ENCODE peak calls at places on chromosome 14, in six cellular contexts. F is left lung; M is IMR-90; G is fibroblast of the conjunctiva; T is CD4-positive, alpha-beta T cell; O is A549. J is an unnamed sample.

GRCh38 chr14:65104791-65105190 is 2.5 kb upstream of the MAX start:
- DNase-seq in F (no peak), M (no peak), G (no peak), T (no peak), O (no peak), J (no peak)

GRCh38 chr14:105021656-105022275 is 883 bp upstream of the CDCA4 start:
- DNase-seq in F (no peak), M (peak; percentile 44), G (no peak), T (peak; percentile 44), O (peak; percentile 84), J (peak; percentile 30)

GRCh38 chr14:50775357-50775756 is 55.6 kb downstream of the NIN start:
- DNase-seq in F (no peak), M (peak; percentile 93), G (peak; percentile 74), T (no peak), O (no peak), J (peak; percentile 42)

GRCh38 chr14:100988956-100989355 is 85.4 kb upstream of the RTL1 start:
- DNase-seq in F (no peak), M (no peak), G (no peak), T (no peak), O (peak; percentile 19), J (no peak)

GRCh38 chr14:69107407-69108003 is 45.4 kb downstream of the DCAF5 start:
- DNase-seq in F (no peak), M (peak; percentile 71), G (peak; percentile 56), T (no peak), O (peak; percentile 71), J (peak; percentile 40)

GRCh38 chr14:92362781-92363235 is 39.8 kb downstream of the SLC24A4 start:
- DNase-seq in F (no peak), M (peak; percentile 13), G (no peak), T (no peak), O (peak; percentile 19), J (peak; percentile 48)

GRCh38 chr14:96501746-96502620 is at the start of gene PAPOLA:
- DNase-seq in F (peak; percentile 99), M (peak; percentile 95), G (peak; percentile 88), T (peak; percentile 96), O (peak; percentile 97), J (peak; percentile 98)

GRCh38 chr14:24721772-24722171 is 87.8 kb upstream of the GZMB start:
- DNase-seq in F (no peak), M (no peak), G (no peak), T (no peak), O (peak; percentile 10), J (no peak)

GRCh38 chr14:50719911-50720759 is 52.0 kb upstream of the SAV1 start:
- DNase-seq in F (no peak), M (peak; percentile 73), G (no peak), T (no peak), O (no peak), J (no peak)

GRCh38 chr14:45838597-45838996 is 585.6 kb upstream of the MIS18BP1 start:
- DNase-seq in F (no peak), M (no peak), G (no peak), T (no peak), O (no peak), J (peak; percentile 13)

GRCh38 chr14:95211721-95212504 is 54.6 kb upstream of the DICER1 start:
- DNase-seq in F (peak; percentile 52), M (no peak), G (no peak), T (no peak), O (no peak), J (no peak)

GRCh38 chr14:104870368-104871144 is 5.5 kb downstream of the CEP170B start:
- DNase-seq in F (peak; percentile 68), M (no peak), G (no peak), T (peak; percentile 67), O (no peak), J (no peak)

GRCh38 chr14:94612580-94613554 is 676 bp downstream of the SERPINA3 start:
- DNase-seq in F (no peak), M (peak; percentile 28), G (no peak), T (no peak), O (no peak), J (no peak)

GRCh38 chr14:22432348-22432976 is 156.6 kb downstream of the DAD1 start:
- DNase-seq in F (no peak), M (peak; percentile 84), G (peak; percentile 87), T (no peak), O (peak; percentile 77), J (peak; percentile 92)

GRCh38 chr14:101121399-101122113 is 218.0 kb upstream of the RTL1 start:
- DNase-seq in F (peak; percentile 45), M (no peak), G (no peak), T (peak; percentile 32), O (no peak), J (no peak)

GRCh38 chr14:64953310-64953654 is 10.7 kb upstream of the GPX2 start:
- DNase-seq in F (no peak), M (no peak), G (no peak), T (no peak), O (no peak), J (no peak)

GRCh38 chr14:65949711-65950516 is 536.3 kb upstream of the CCDC196 start:
- DNase-seq in F (no peak), M (peak; percentile 12), G (no peak), T (no peak), O (peak; percentile 28), J (peak; percentile 9)

GRCh38 chr14:79596531-79596930 is 614.8 kb downstream of the DIO2 start:
- DNase-seq in F (no peak), M (peak; percentile 88), G (no peak), T (no peak), O (peak; percentile 47), J (no peak)

GRCh38 chr14:50530358-50530757 is 2.0 kb downstream of the MAP4K5 start:
- DNase-seq in F (no peak), M (peak; percentile 69), G (no peak), T (no peak), O (no peak), J (no peak)

GRCh38 chr14:68369289-68369925 is 423.5 kb downstream of the ZFP36L1 start:
- DNase-seq in F (no peak), M (no peak), G (no peak), T (no peak), O (no peak), J (no peak)

GRCh38 chr14:92958373-92959188 is 35.6 kb downstream of the CHGA start:
- DNase-seq in F (peak; percentile 67), M (no peak), G (no peak), T (no peak), O (no peak), J (peak; percentile 28)

GRCh38 chr14:95460647-95461478 is 55.6 kb downstream of the SYNE3 start:
- DNase-seq in F (no peak), M (peak; percentile 79), G (peak; percentile 44), T (no peak), O (peak; percentile 39), J (no peak)

GRCh38 chr14:99737451-99737951 is 53.4 kb downstream of the CYP46A1 start:
- DNase-seq in F (peak; percentile 88), M (no peak), G (no peak), T (no peak), O (peak; percentile 64), J (no peak)

GRCh38 chr14:91906374-91906773 is 39.0 kb upstream of the TC2N start:
- DNase-seq in F (no peak), M (no peak), G (no peak), T (no peak), O (peak; percentile 48), J (no peak)

GRCh38 chr14:42869681-42870080 is 1263.0 kb downstream of the LRFN5 start:
- DNase-seq in F (no peak), M (peak; percentile 86), G (peak; percentile 8), T (no peak), O (no peak), J (no peak)

GRCh38 chr14:69685716-69686115 is 74.3 kb downstream of the SUSD6 start:
- DNase-seq in F (peak; percentile 85), M (peak; percentile 58), G (peak; percentile 71), T (no peak), O (no peak), J (no peak)

GRCh38 chr14:99254391-99255009 is 17.5 kb downstream of the BCL11B start:
- DNase-seq in F (peak; percentile 52), M (no peak), G (no peak), T (no peak), O (no peak), J (peak; percentile 51)

GRCh38 chr14:61229475-61229888 is 51.7 kb downstream of the TMEM30B start:
- DNase-seq in F (no peak), M (no peak), G (no peak), T (no peak), O (no peak), J (no peak)

GRCh38 chr14:100486025-100486828 is 101.0 kb downstream of the BEGAIN start:
- DNase-seq in F (no peak), M (peak; percentile 65), G (peak; percentile 69), T (peak; percentile 68), O (peak; percentile 35), J (peak; percentile 63)

GRCh38 chr14:61530896-61531295 is 164.4 kb upstream of the HIF1A start:
- DNase-seq in F (peak; percentile 29), M (no peak), G (no peak), T (no peak), O (no peak), J (no peak)

GRCh38 chr14:93977790-93978581 is 1.6 kb upstream of the ASB2 start:
- DNase-seq in F (peak; percentile 62), M (no peak), G (no peak), T (peak; percentile 64), O (no peak), J (no peak)

GRCh38 chr14:104891664-104892500 is 26.8 kb downstream of the CEP170B start:
- DNase-seq in F (peak; percentile 75), M (no peak), G (no peak), T (no peak), O (no peak), J (no peak)

GRCh38 chr14:104766256-104766862 is 13.4 kb downstream of the SIVA1 start:
- DNase-seq in F (peak; percentile 23), M (no peak), G (no peak), T (no peak), O (no peak), J (no peak)

J was measured in COLO829.